ENCODE peak calls at places on chromosome 7, in six cellular contexts. One of them, this sample, is unnamed.

GRCh38 chr7:23691320-23691719 is 11.3 kb downstream of the FAM221A start:
- DNase-seq in brain microvascular endothelial cell: no peak
- DNase-seq in upper lobe of right lung: no peak
- DNase-seq in CD8-positive, alpha-beta T cell: no peak
- DNase-seq in RWPE1: no peak
- DNase-seq in cardiac muscle cell: no peak
- DNase-seq in this sample: no peak

GRCh38 chr7:34539003-34539402 is 119.0 kb upstream of the NPSR1 start:
- DNase-seq in RWPE1: no peak
- DNase-seq in CD8-positive, alpha-beta T cell: no peak
- DNase-seq in brain microvascular endothelial cell: no peak
- DNase-seq in cardiac muscle cell: no peak
- DNase-seq in upper lobe of right lung: no peak
- DNase-seq in this sample: no peak

GRCh38 chr7:18753972-18754610 is 258.5 kb downstream of the HDAC9 start:
- DNase-seq in cardiac muscle cell: no peak
- DNase-seq in CD8-positive, alpha-beta T cell: no peak
- DNase-seq in upper lobe of right lung: no peak
- DNase-seq in RWPE1: no peak
- DNase-seq in brain microvascular endothelial cell: peak; percentile 95
- DNase-seq in this sample: no peak

GRCh38 chr7:109309790-109310189 is 740.1 kb downstream of the DNAJB9 start:
- DNase-seq in CD8-positive, alpha-beta T cell: no peak
- DNase-seq in upper lobe of right lung: no peak
- DNase-seq in brain microvascular endothelial cell: no peak
- DNase-seq in RWPE1: no peak
- DNase-seq in cardiac muscle cell: no peak
- DNase-seq in this sample: no peak

GRCh38 chr7:22572292-22572691 is 72.3 kb upstream of the STEAP1B start:
- DNase-seq in RWPE1: no peak
- DNase-seq in cardiac muscle cell: no peak
- DNase-seq in brain microvascular endothelial cell: no peak
- DNase-seq in upper lobe of right lung: no peak
- DNase-seq in CD8-positive, alpha-beta T cell: no peak
- DNase-seq in this sample: no peak

GRCh38 chr7:26279405-26279804 is 12.3 kb upstream of the SNX10 start:
- DNase-seq in RWPE1: no peak
- DNase-seq in brain microvascular endothelial cell: no peak
- DNase-seq in CD8-positive, alpha-beta T cell: no peak
- DNase-seq in cardiac muscle cell: no peak
- DNase-seq in upper lobe of right lung: no peak
- DNase-seq in this sample: no peak

GRCh38 chr7:138125119-138125518 is 48.9 kb downstream of the AKR1D1 start:
- DNase-seq in RWPE1: peak; percentile 24
- DNase-seq in CD8-positive, alpha-beta T cell: no peak
- DNase-seq in upper lobe of right lung: no peak
- DNase-seq in cardiac muscle cell: peak; percentile 47
- DNase-seq in brain microvascular endothelial cell: peak; percentile 54
- DNase-seq in this sample: no peak

GRCh38 chr7:14995774-14996173 is 93.2 kb upstream of the DGKB start:
- DNase-seq in CD8-positive, alpha-beta T cell: no peak
- DNase-seq in brain microvascular endothelial cell: peak; percentile 63
- DNase-seq in upper lobe of right lung: no peak
- DNase-seq in cardiac muscle cell: no peak
- DNase-seq in RWPE1: no peak
- DNase-seq in this sample: no peak

GRCh38 chr7:30552330-30552729 is 42.3 kb upstream of the GARS1 start:
- DNase-seq in brain microvascular endothelial cell: no peak
- DNase-seq in RWPE1: no peak
- DNase-seq in upper lobe of right lung: no peak
- DNase-seq in CD8-positive, alpha-beta T cell: no peak
- DNase-seq in cardiac muscle cell: no peak
- DNase-seq in this sample: no peak

GRCh38 chr7:105454058-105454739 is 65.5 kb upstream of the SRPK2 start:
- DNase-seq in upper lobe of right lung: no peak
- DNase-seq in RWPE1: peak; percentile 62
- DNase-seq in cardiac muscle cell: no peak
- DNase-seq in CD8-positive, alpha-beta T cell: no peak
- DNase-seq in brain microvascular endothelial cell: peak; percentile 44
- DNase-seq in this sample: no peak

GRCh38 chr7:157234271-157234670 is 95.5 kb downstream of the UBE3C start:
- DNase-seq in RWPE1: no peak
- DNase-seq in CD8-positive, alpha-beta T cell: no peak
- DNase-seq in cardiac muscle cell: no peak
- DNase-seq in upper lobe of right lung: no peak
- DNase-seq in brain microvascular endothelial cell: no peak
- DNase-seq in this sample: no peak

GRCh38 chr7:52940511-52940910 is 94.9 kb upstream of the POM121L12 start:
- DNase-seq in cardiac muscle cell: no peak
- DNase-seq in upper lobe of right lung: no peak
- DNase-seq in RWPE1: no peak
- DNase-seq in CD8-positive, alpha-beta T cell: no peak
- DNase-seq in brain microvascular endothelial cell: no peak
- DNase-seq in this sample: no peak

GRCh38 chr7:11833431-11833830 is 1.4 kb upstream of the THSD7A start:
- DNase-seq in brain microvascular endothelial cell: no peak
- DNase-seq in CD8-positive, alpha-beta T cell: no peak
- DNase-seq in upper lobe of right lung: no peak
- DNase-seq in cardiac muscle cell: no peak
- DNase-seq in RWPE1: no peak
- DNase-seq in this sample: no peak

GRCh38 chr7:375901-376305 is 85.9 kb downstream of the FOXL3 start:
- DNase-seq in upper lobe of right lung: no peak
- DNase-seq in CD8-positive, alpha-beta T cell: no peak
- DNase-seq in cardiac muscle cell: no peak
- DNase-seq in brain microvascular endothelial cell: no peak
- DNase-seq in RWPE1: no peak
- DNase-seq in this sample: no peak

GRCh38 chr7:69934475-69934903 is 336.2 kb downstream of the AUTS2 start:
- DNase-seq in upper lobe of right lung: no peak
- DNase-seq in cardiac muscle cell: peak; percentile 85
- DNase-seq in brain microvascular endothelial cell: no peak
- DNase-seq in RWPE1: no peak
- DNase-seq in CD8-positive, alpha-beta T cell: no peak
- DNase-seq in this sample: no peak

GRCh38 chr7:139734395-139734794 is 43.4 kb downstream of the HIPK2 start:
- DNase-seq in brain microvascular endothelial cell: peak; percentile 99
- DNase-seq in RWPE1: peak; percentile 27
- DNase-seq in cardiac muscle cell: no peak
- DNase-seq in CD8-positive, alpha-beta T cell: no peak
- DNase-seq in upper lobe of right lung: no peak
- DNase-seq in this sample: no peak

GRCh38 chr7:110804501-110804900 is 286.4 kb upstream of the LRRN3 start:
- DNase-seq in RWPE1: no peak
- DNase-seq in cardiac muscle cell: no peak
- DNase-seq in brain microvascular endothelial cell: no peak
- DNase-seq in CD8-positive, alpha-beta T cell: no peak
- DNase-seq in upper lobe of right lung: no peak
- DNase-seq in this sample: no peak

GRCh38 chr7:10412426-10413019 is 561.1 kb upstream of the PHF14 start:
- DNase-seq in RWPE1: peak; percentile 31
- DNase-seq in brain microvascular endothelial cell: peak; percentile 27
- DNase-seq in upper lobe of right lung: no peak
- DNase-seq in cardiac muscle cell: peak; percentile 65
- DNase-seq in CD8-positive, alpha-beta T cell: no peak
- DNase-seq in this sample: no peak

GRCh38 chr7:121480058-121480457 is 84.0 kb upstream of the FAM3C start:
- DNase-seq in brain microvascular endothelial cell: no peak
- DNase-seq in RWPE1: no peak
- DNase-seq in cardiac muscle cell: no peak
- DNase-seq in CD8-positive, alpha-beta T cell: no peak
- DNase-seq in upper lobe of right lung: no peak
- DNase-seq in this sample: no peak

GRCh38 chr7:129315916-129316315 is 91.1 kb downstream of the AHCYL2 start:
- DNase-seq in cardiac muscle cell: peak; percentile 41
- DNase-seq in brain microvascular endothelial cell: no peak
- DNase-seq in RWPE1: no peak
- DNase-seq in upper lobe of right lung: no peak
- DNase-seq in CD8-positive, alpha-beta T cell: no peak
- DNase-seq in this sample: no peak

DNA sequence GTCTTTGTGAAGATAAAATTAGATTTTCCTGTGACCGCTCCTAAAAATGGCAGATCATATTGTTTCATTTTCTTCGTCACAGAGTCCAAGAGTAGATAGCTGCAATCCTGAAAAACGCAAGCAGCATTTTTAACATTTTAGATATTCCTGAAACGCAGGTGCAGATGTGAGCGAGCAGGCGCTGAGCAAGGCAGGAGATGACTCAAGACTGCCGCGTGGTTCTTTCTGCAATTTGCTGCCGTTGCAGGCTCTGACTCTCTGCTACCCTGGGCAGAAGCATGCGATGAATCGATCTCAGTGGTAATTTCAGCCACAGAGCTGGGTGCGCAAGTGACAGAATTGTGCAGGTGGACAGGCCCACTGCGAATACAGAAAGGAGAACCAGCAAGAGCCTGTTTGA is 331.9 kb downstream of the ACTR3B start:
- DNase-seq in CD8-positive, alpha-beta T cell: no peak
- DNase-seq in brain microvascular endothelial cell: no peak
- DNase-seq in RWPE1: no peak
- DNase-seq in cardiac muscle cell: no peak
- DNase-seq in upper lobe of right lung: no peak
- DNase-seq in this sample: no peak
- TF ChIP-seq CTCF in CD8-positive, alpha-beta T cell: no peak
- TF ChIP-seq CTCF in brain microvascular endothelial cell: no peak
- TF ChIP-seq CTCF in RWPE1: no peak
- TF ChIP-seq CTCF in cardiac muscle cell: no peak
- TF ChIP-seq CTCF in upper lobe of right lung: no peak
- TF ChIP-seq CTCF in this sample: no peak

GRCh38 chr7:44576228-44576627 is 2.5 kb upstream of the DDX56 start:
- DNase-seq in brain microvascular endothelial cell: no peak
- DNase-seq in RWPE1: no peak
- DNase-seq in cardiac muscle cell: no peak
- DNase-seq in CD8-positive, alpha-beta T cell: no peak
- DNase-seq in upper lobe of right lung: no peak
- DNase-seq in this sample: no peak
- TF ChIP-seq CTCF in brain microvascular endothelial cell: no peak
- TF ChIP-seq CTCF in RWPE1: no peak
- TF ChIP-seq CTCF in cardiac muscle cell: no peak
- TF ChIP-seq CTCF in CD8-positive, alpha-beta T cell: no peak
- TF ChIP-seq CTCF in upper lobe of right lung: no peak
- TF ChIP-seq CTCF in this sample: no peak

DNA sequence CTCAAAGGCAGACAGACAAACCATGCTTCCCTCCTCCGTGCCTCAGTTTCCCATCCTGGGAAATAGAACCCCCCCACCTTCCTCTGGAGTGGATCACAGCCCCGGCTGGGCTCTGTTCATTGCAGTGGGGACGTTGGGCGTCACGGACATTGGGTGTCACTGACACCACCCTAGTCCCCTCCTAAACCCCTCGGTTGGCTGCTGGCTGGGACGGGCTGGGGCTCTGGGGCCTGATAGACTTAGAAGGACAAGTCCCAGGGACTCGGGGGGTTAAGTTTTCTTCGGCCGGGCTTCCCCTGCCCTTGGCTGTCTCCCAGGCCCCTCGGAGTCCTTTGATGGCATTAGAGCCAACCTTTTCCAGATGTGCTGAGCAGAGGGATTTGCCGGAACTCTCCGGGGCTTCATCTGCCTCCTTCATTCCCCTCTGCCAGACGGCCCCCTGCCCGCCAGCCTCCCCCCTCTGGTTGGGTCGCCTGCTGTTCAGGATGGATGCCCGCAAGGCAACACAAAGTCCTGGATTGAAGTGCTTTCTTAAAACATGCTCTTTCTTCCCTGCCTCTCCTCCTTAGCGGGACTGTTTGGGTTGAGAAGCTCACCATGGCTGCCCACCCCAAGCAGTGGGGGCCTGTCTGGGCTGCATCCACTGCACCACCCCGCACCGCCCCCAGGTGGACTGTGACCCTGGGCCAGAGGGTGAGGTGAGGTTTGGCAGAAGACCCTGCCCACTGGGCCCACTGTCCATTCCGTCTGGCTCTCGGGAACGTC is 73.0 kb downstream of the COL26A1 start:
- DNase-seq in upper lobe of right lung: no peak
- DNase-seq in CD8-positive, alpha-beta T cell: no peak
- DNase-seq in brain microvascular endothelial cell: no peak
- DNase-seq in RWPE1: no peak
- DNase-seq in cardiac muscle cell: no peak
- DNase-seq in this sample: no peak
- TF ChIP-seq CTCF in upper lobe of right lung: no peak
- TF ChIP-seq CTCF in CD8-positive, alpha-beta T cell: no peak
- TF ChIP-seq CTCF in brain microvascular endothelial cell: no peak
- TF ChIP-seq CTCF in RWPE1: no peak
- TF ChIP-seq CTCF in cardiac muscle cell: no peak
- TF ChIP-seq CTCF in this sample: peak; percentile 17

GRCh38 chr7:141490474-141490873 is 60.7 kb upstream of the AGK start:
- DNase-seq in upper lobe of right lung: no peak
- DNase-seq in brain microvascular endothelial cell: no peak
- DNase-seq in RWPE1: no peak
- DNase-seq in cardiac muscle cell: no peak
- DNase-seq in CD8-positive, alpha-beta T cell: no peak
- DNase-seq in this sample: no peak

GRCh38 chr7:141484907-141485306 is 66.3 kb upstream of the AGK start:
- DNase-seq in RWPE1: no peak
- DNase-seq in cardiac muscle cell: no peak
- DNase-seq in upper lobe of right lung: no peak
- DNase-seq in CD8-positive, alpha-beta T cell: no peak
- DNase-seq in brain microvascular endothelial cell: no peak
- DNase-seq in this sample: no peak

GRCh38 chr7:141481971-141482370 is 69.2 kb upstream of the AGK start:
- DNase-seq in CD8-positive, alpha-beta T cell: no peak
- DNase-seq in upper lobe of right lung: no peak
- DNase-seq in RWPE1: no peak
- DNase-seq in cardiac muscle cell: no peak
- DNase-seq in brain microvascular endothelial cell: no peak
- DNase-seq in this sample: no peak

GRCh38 chr7:141483044-141483443 is 68.2 kb upstream of the AGK start:
- DNase-seq in upper lobe of right lung: no peak
- DNase-seq in brain microvascular endothelial cell: no peak
- DNase-seq in RWPE1: no peak
- DNase-seq in CD8-positive, alpha-beta T cell: no peak
- DNase-seq in cardiac muscle cell: no peak
- DNase-seq in this sample: no peak

GRCh38 chr7:141486959-141487358 is 64.3 kb upstream of the AGK start:
- DNase-seq in brain microvascular endothelial cell: no peak
- DNase-seq in CD8-positive, alpha-beta T cell: no peak
- DNase-seq in RWPE1: no peak
- DNase-seq in upper lobe of right lung: no peak
- DNase-seq in cardiac muscle cell: no peak
- DNase-seq in this sample: no peak
- TF ChIP-seq CTCF in brain microvascular endothelial cell: no peak
- TF ChIP-seq CTCF in CD8-positive, alpha-beta T cell: no peak
- TF ChIP-seq CTCF in RWPE1: no peak
- TF ChIP-seq CTCF in upper lobe of right lung: no peak
- TF ChIP-seq CTCF in cardiac muscle cell: no peak
- TF ChIP-seq CTCF in this sample: no peak

This sample was measured in chondrocyte.